ENCODE peak calls at places on chromosome 2, in seven cellular contexts. X is GM06990, R is Peyer's patch, I is uterus, D is ureter, Y is hepatocyte, S is mesothelial cell of epicardium. Q is an unnamed sample.

GRCh38 chr2:230849633-230850357 is 14.9 kb upstream of the ITM2C start:
- DNase-seq in X (peak; percentile 33), R (peak; percentile 75), I (no peak), D (no peak), Y (peak; percentile 43), S (no peak), Q (no peak)

GRCh38 chr2:159155315-159155714 is 131.2 kb downstream of the WDSUB1 start:
- DNase-seq in X (no peak), R (no peak), I (no peak), D (peak; percentile 65), Y (peak; percentile 56), S (no peak), Q (peak; percentile 76)

GRCh38 chr2:180367831-180368230 is 360.7 kb upstream of the CWC22 start:
- DNase-seq in X (no peak), R (no peak), I (no peak), D (no peak), Y (no peak), S (no peak), Q (no peak)

GRCh38 chr2:149819356-149819957 is 231.9 kb upstream of the MMADHC start:
- DNase-seq in X (no peak), R (no peak), I (no peak), D (no peak), Y (no peak), S (no peak), Q (no peak)

GRCh38 chr2:63218800-63219511 is 168.3 kb downstream of the OTX1 start:
- DNase-seq in X (peak; percentile 29), R (no peak), I (no peak), D (no peak), Y (no peak), S (no peak), Q (no peak)

GRCh38 chr2:2804528-2804927 is 473.5 kb upstream of the MYT1L start:
- DNase-seq in X (no peak), R (no peak), I (no peak), D (no peak), Y (no peak), S (no peak), Q (no peak)

GRCh38 chr2:147382322-147382948 is 462.4 kb upstream of the ACVR2A start:
- DNase-seq in X (no peak), R (no peak), I (no peak), D (peak; percentile 69), Y (no peak), S (no peak), Q (no peak)

GRCh38 chr2:128922154-128922553 is 603.5 kb upstream of the HS6ST1 start:
- DNase-seq in X (no peak), R (no peak), I (no peak), D (no peak), Y (no peak), S (no peak), Q (no peak)

GRCh38 chr2:173076557-173077345 is 1.1 kb downstream of the MAP3K20 start:
- DNase-seq in X (no peak), R (peak; percentile 21), I (peak; percentile 57), D (peak; percentile 48), Y (peak; percentile 55), S (peak; percentile 66), Q (peak; percentile 44)

GRCh38 chr2:219059725-219060682 is 717 bp downstream of the IHH start:
- DNase-seq in X (no peak), R (no peak), I (no peak), D (no peak), Y (peak; percentile 45), S (no peak), Q (peak; percentile 42)

GRCh38 chr2:27714053-27714452 is 50.4 kb downstream of the SLC4A1AP start:
- DNase-seq in X (no peak), R (no peak), I (no peak), D (no peak), Y (no peak), S (no peak), Q (no peak)

GRCh38 chr2:11069566-11070185 is 85.6 kb upstream of the SLC66A3 start:
- DNase-seq in X (no peak), R (no peak), I (no peak), D (no peak), Y (no peak), S (no peak), Q (no peak)

GRCh38 chr2:191696001-191696400 is 18.1 kb downstream of the NABP1 start:
- DNase-seq in X (no peak), R (no peak), I (no peak), D (no peak), Y (peak; percentile 42), S (no peak), Q (no peak)

GRCh38 chr2:217120429-217120828 is 260.6 kb upstream of the TNP1 start:
- DNase-seq in X (no peak), R (no peak), I (no peak), D (no peak), Y (no peak), S (no peak), Q (no peak)

GRCh38 chr2:240799183-240799740 is 20.8 kb downstream of the KIF1A start:
- DNase-seq in X (no peak), R (no peak), I (no peak), D (no peak), Y (no peak), S (no peak), Q (no peak)

GRCh38 chr2:144131042-144131441 is 388.9 kb downstream of the ZEB2 start:
- DNase-seq in X (no peak), R (no peak), I (no peak), D (no peak), Y (no peak), S (no peak), Q (no peak)

GRCh38 chr2:73260338-73260984 is 23.8 kb downstream of the FBXO41 start:
- DNase-seq in X (no peak), R (no peak), I (no peak), D (no peak), Y (peak; percentile 69), S (no peak), Q (peak; percentile 71)

GRCh38 chr2:229815342-229815741 is 101.0 kb upstream of the DNER start:
- DNase-seq in X (no peak), R (no peak), I (no peak), D (no peak), Y (no peak), S (no peak), Q (no peak)

GRCh38 chr2:206274434-206275273 is at the start of gene ZDBF2:
- DNase-seq in X (peak; percentile 74), R (peak; percentile 31), I (peak; percentile 27), D (no peak), Y (peak; percentile 78), S (peak; percentile 71), Q (peak; percentile 69)

GRCh38 chr2:25342372-25343186 is 854 bp upstream of the DNMT3A start:
- DNase-seq in X (peak; percentile 88), R (peak; percentile 79), I (peak; percentile 74), D (peak; percentile 80), Y (peak; percentile 96), S (peak; percentile 89), Q (peak; percentile 95)

GRCh38 chr2:111912547-111912946 is 14.1 kb downstream of the MERTK start:
- DNase-seq in X (no peak), R (no peak), I (no peak), D (no peak), Y (no peak), S (no peak), Q (no peak)

GRCh38 chr2:170713280-170714155 is 1.6 kb upstream of the SP5 start:
- DNase-seq in X (peak; percentile 6), R (no peak), I (no peak), D (no peak), Y (peak; percentile 31), S (no peak), Q (peak; percentile 42)

GRCh38 chr2:119630121-119630520 is 48.9 kb upstream of the TMEM177 start:
- DNase-seq in X (no peak), R (no peak), I (no peak), D (no peak), Y (no peak), S (no peak), Q (no peak)

Q was measured in Caco-2.